ENCODE peak calls at places on chromosomes 6 and 20, in four cellular contexts. V is K562, Z is HepG2, J is GM12878. W is an unnamed sample.

GRCh38 chr6:156953478-156954146 is 176.4 kb downstream of the ARID1B start:
- DNase-seq in V (peak), Z (peak), J (no peak), W (peak)

GRCh38 chr6:132715204-132715603 is 1.3 kb upstream of the VNN1 start:
- DNase-seq in V (no peak), Z (peak), J (no peak), W (peak)

GRCh38 chr6:41723178-41723935 is 12.1 kb downstream of the TFEB start:
- DNase-seq in V (peak), Z (peak), J (no peak), W (no peak)

GRCh38 chr20:10239954-10240353 is 21.3 kb downstream of the SNAP25 start:
- DNase-seq in V (no peak), Z (peak), J (no peak), W (no peak)

GRCh38 chr6:155958550-155958949 is 502.9 kb upstream of the NOX3 start:
- DNase-seq in V (no peak), Z (no peak), J (no peak), W (no peak)

GRCh38 chr6:158242071-158242606 is 70.1 kb upstream of the TULP4 start:
- DNase-seq in V (no peak), Z (peak), J (no peak), W (no peak)

GRCh38 chr6:31776961-31777666 is at the start of gene VWA7:
- DNase-seq in V (peak), Z (peak), J (peak), W (peak)

GRCh38 chr6:163944897-163945296 is 530.4 kb downstream of the QKI start:
- DNase-seq in V (no peak), Z (no peak), J (no peak), W (no peak)

GRCh38 chr6:156028310-156029131 is 572.9 kb upstream of the NOX3 start:
- DNase-seq in V (no peak), Z (no peak), J (no peak), W (no peak)

GRCh38 chr6:122107256-122107655 is 292.2 kb upstream of the HSF2 start:
- DNase-seq in V (no peak), Z (no peak), J (no peak), W (no peak)

GRCh38 chr20:61902213-61902869 is 163.3 kb downstream of the TAF4 start:
- DNase-seq in V (no peak), Z (no peak), J (no peak), W (no peak)

GRCh38 chr20:61299613-61300012 is 47.6 kb downstream of the CDH4 start:
- DNase-seq in V (no peak), Z (no peak), J (no peak), W (no peak)

GRCh38 chr6:47626782-47627181 is 71.6 kb upstream of the ADGRF4 start:
- DNase-seq in V (no peak), Z (no peak), J (no peak), W (no peak)

GRCh38 chr6:88609973-88610372 is 353.4 kb downstream of the RNGTT start:
- DNase-seq in V (no peak), Z (no peak), J (no peak), W (no peak)

GRCh38 chr6:4727671-4728435 is 48.4 kb upstream of the CDYL start:
- DNase-seq in V (peak), Z (peak), J (no peak), W (peak)

GRCh38 chr6:32081168-32081624 is 27.9 kb downstream of the TNXB start:
- DNase-seq in V (peak), Z (no peak), J (no peak), W (no peak)

GRCh38 chr6:160679402-160679769 is 15.3 kb upstream of the LPA start:
- DNase-seq in V (peak), Z (no peak), J (no peak), W (no peak)

GRCh38 chr6:22239261-22239660 is 57.6 kb downstream of the PRL start:
- DNase-seq in V (no peak), Z (no peak), J (no peak), W (no peak)

GRCh38 chr6:134424131-134424794 is 106.4 kb upstream of the SGK1 start:
- DNase-seq in V (no peak), Z (no peak), J (no peak), W (no peak)

GRCh38 chr6:63740709-63741108 is 105.1 kb downstream of the PHF3 start:
- DNase-seq in V (no peak), Z (no peak), J (no peak), W (no peak)

GRCh38 chr6:149075616-149076354 is 241.7 kb upstream of the TAB2 start:
- DNase-seq in V (no peak), Z (no peak), J (no peak), W (no peak)

GRCh38 chr20:20297181-20297580 is 70.7 kb upstream of the INSM1 start:
- DNase-seq in V (no peak), Z (peak), J (no peak), W (no peak)

GRCh38 chr20:20297752-20298151 is 70.2 kb upstream of the INSM1 start:
- DNase-seq in V (no peak), Z (no peak), J (no peak), W (no peak)

GRCh38 chr20:20292472-20292871 is 75.4 kb upstream of the INSM1 start:
- DNase-seq in V (no peak), Z (no peak), J (peak), W (no peak)

GRCh38 chr20:20295621-20296498 is 72.0 kb upstream of the INSM1 start:
- DNase-seq in V (no peak), Z (no peak), J (no peak), W (no peak)

GRCh38 chr20:20293986-20294385 is 73.9 kb upstream of the INSM1 start:
- DNase-seq in V (no peak), Z (no peak), J (no peak), W (no peak)
- TF ChIP-seq BHLHE40 in V (no peak), Z (no peak), J (no peak), W (no peak)

DNA sequence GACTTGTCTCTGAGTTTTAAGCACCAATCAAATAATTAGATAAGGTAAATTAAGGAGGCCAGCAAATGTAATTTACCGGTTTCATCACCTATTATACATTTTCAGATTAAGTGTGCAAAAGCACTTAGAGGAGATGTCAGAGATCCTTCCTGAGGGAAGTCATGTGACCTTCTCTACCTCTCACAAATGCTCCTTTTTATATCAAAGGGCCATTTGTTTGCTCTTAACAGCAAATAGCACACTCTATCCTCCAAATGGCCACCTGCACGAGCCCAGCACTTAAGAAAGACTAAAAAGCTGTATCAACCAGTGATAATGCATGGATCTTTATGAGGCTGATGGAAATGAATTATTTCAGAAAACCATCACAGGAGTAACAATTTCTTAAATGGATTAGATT is 149.4 kb downstream of the ELOVL4 start:
- DNase-seq in V (no peak), Z (no peak), J (no peak), W (no peak)
- TF ChIP-seq FOXM1 in V (no peak), Z (no peak), J (no peak), W (no peak)

GRCh38 chr20:3966571-3966970 is 48.8 kb downstream of the RNF24 start:
- DNase-seq in V (no peak), Z (no peak), J (no peak), W (no peak)

GRCh38 chr20:3970016-3970415 is 45.3 kb downstream of the RNF24 start:
- DNase-seq in V (peak), Z (peak), J (no peak), W (no peak)

GRCh38 chr20:3964719-3965118 is 50.6 kb downstream of the RNF24 start:
- DNase-seq in V (no peak), Z (no peak), J (no peak), W (no peak)
- TF ChIP-seq BHLHE40 in V (no peak), Z (no peak), J (no peak), W (no peak)

GRCh38 chr20:33298391-33298790 is 15.4 kb downstream of the BPIFB1 start:
- DNase-seq in V (no peak), Z (no peak), J (no peak), W (no peak)
- TF ChIP-seq FOXM1 in V (no peak), Z (no peak), J (no peak), W (no peak)

DNA sequence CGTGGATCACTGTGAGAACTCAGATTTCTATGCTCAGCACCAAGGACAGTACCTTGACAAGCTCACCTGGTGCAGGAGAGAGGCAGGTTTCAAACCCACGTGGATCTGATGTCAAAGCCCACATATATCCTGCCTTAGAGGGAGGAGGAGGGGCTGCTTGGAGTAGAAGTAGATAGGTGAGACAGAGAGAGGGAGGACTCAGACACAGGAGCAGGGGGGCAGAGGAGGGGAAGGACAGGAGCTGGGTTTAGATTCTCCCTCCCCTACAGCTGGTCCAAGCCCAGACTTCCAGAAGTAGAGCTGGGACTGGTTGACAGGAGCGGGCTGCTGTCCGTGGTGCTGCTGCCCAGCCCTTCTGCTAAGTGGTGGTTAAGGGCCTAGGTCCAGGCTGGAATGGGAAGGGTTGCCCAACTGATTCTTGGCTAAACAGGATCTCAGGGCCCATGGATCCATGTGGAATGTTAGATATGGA is 77.5 kb downstream of the CDH22 start:
- DNase-seq in V (peak), Z (peak), J (no peak), W (peak)
- TF ChIP-seq BHLHE40 in V (no peak), Z (no peak), J (no peak), W (no peak)

DNA sequence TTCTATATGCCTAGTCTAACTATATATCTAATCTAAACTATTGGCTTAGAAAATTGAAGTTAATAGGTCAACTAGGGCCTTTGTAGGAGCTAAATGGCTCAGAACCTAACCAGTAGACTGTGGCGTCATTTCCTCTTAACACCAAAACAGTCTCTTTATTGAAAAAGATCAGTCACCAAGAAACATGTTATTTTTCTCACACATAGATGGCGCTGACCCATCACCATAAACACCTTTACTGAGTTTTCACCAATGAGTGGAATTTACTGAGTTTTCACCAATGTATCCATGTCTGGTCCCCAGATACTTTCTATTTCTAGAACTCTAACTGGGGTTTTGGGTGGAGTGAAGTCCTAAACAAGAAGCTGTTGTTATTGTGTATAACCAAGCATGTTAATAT is 636.0 kb downstream of the BCKDHB start:
- DNase-seq in V (no peak), Z (peak), J (no peak), W (peak)
- TF ChIP-seq FOXM1 in V (no peak), Z (no peak), J (no peak), W (no peak)

GRCh38 chr6:81731814-81732213 is 20.7 kb downstream of the TENT5A start:
- DNase-seq in V (no peak), Z (no peak), J (no peak), W (no peak)

GRCh38 chr6:81722503-81723223 is 29.8 kb downstream of the TENT5A start:
- DNase-seq in V (no peak), Z (no peak), J (no peak), W (no peak)

GRCh38 chr6:81725127-81725526 is 27.4 kb downstream of the TENT5A start:
- DNase-seq in V (no peak), Z (no peak), J (no peak), W (no peak)

DNA sequence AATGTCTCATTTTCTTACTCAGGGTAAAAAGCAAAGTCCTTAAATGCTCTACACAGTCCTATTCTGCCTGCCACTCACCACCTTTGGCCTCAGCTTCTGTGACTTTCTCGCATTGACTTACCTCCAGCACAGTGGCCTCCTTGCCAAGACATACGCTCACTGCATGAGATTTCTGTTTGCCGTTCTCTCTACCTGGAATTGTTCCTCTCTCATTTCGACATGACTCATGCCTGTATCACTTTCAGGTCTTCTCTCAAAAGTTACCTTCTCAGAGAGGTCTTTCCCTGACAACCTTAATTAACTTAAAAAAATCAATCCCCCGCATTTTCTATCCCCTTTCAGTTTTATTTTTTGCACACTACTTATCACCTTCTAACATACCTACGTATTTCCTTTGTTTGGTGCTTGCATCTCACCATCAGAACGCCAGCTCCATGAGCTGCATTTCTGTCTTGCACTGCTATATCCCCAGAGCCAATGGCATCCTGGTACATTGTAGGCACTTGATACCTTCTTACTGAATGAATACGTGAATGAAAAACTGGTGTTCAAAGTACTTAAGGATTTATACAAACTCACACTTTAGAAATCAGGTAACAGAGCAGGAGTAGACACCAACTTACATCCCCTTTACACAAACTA is 24.5 kb downstream of the TENT5A start:
- DNase-seq in V (no peak), Z (no peak), J (peak), W (no peak)
- TF ChIP-seq BHLHE40 in V (no peak), Z (no peak), J (no peak), W (no peak)

DNA sequence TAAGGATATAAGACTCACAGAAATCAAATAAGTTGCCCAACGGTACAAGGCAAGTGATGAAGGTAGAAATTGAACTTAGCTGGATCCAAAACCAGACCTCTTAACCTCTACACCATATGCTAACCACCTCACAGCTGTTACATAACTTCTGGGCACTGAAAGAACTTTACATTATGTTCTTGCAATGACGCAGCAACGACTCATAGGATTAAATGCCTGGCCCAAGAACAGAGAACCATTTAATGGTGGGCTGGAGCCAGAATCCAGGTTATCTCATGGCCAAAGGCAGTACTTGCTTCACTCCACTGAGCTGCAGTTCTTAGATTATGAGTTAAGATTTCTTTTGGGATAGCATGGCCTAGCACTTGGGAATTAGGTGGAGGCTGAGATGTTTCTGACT is 4.4 kb downstream of the TRMT6 start:
- DNase-seq in V (no peak), Z (no peak), J (no peak), W (no peak)
- TF ChIP-seq FOXM1 in V (no peak), Z (no peak), J (no peak), W (no peak)

GRCh38 chr6:28081486-28081751 is 1.1 kb downstream of the ZNF165 start:
- DNase-seq in V (no peak), Z (no peak), J (peak), W (no peak)
- TF ChIP-seq BHLHE40 in V (no peak), Z (no peak), J (no peak), W (no peak)

GRCh38 chr20:16158090-16158975 is 414.9 kb downstream of the KIF16B start:
- DNase-seq in V (no peak), Z (no peak), J (peak), W (no peak)
- TF ChIP-seq FOXM1 in V (no peak), Z (no peak), J (no peak), W (no peak)